ENCODE peak calls at places on chromosomes 13 and 19, in four cellular contexts. S is left lung, F is heart right ventricle, Q is psoas muscle. J is an unnamed sample.

GRCh38 chr13:113152894-113153809 is 5.3 kb upstream of the PROZ start:
- DNase-seq in S (peak), F (peak), Q (peak), J (peak)

GRCh38 chr19:34962945-34963530 is 991 bp downstream of the ZNF792 start:
- DNase-seq in S (no peak), F (no peak), Q (no peak), J (no peak)

GRCh38 chr19:33411621-33412180 is 38.2 kb downstream of the CEBPG start:
- DNase-seq in S (no peak), F (no peak), Q (peak), J (no peak)

GRCh38 chr19:5814123-5814839 is 9.4 kb downstream of the NRTN start:
- DNase-seq in S (no peak), F (no peak), Q (no peak), J (no peak)

GRCh38 chr13:44267966-44268365 is 105.7 kb upstream of the SERP2 start:
- DNase-seq in S (no peak), F (no peak), Q (no peak), J (no peak)

GRCh38 chr13:47184311-47184710 is 287.5 kb upstream of the HTR2A start:
- DNase-seq in S (no peak), F (no peak), Q (no peak), J (no peak)

GRCh38 chr19:1315470-1316166 is 29.9 kb downstream of the EFNA2 start:
- DNase-seq in S (peak), F (peak), Q (peak), J (peak)

GRCh38 chr13:44649118-44649455 is 73.0 kb upstream of the TSC22D1 start:
- DNase-seq in S (no peak), F (no peak), Q (no peak), J (no peak)

GRCh38 chr19:39059302-39059701 is 24.9 kb upstream of the ACP7 start:
- DNase-seq in S (no peak), F (no peak), Q (no peak), J (no peak)

GRCh38 chr13:41696163-41697003 is 239.0 kb downstream of the RGCC start:
- DNase-seq in S (no peak), F (no peak), Q (no peak), J (no peak)

GRCh38 chr13:41561179-41561578 is 103.8 kb downstream of the RGCC start:
- DNase-seq in S (no peak), F (no peak), Q (no peak), J (no peak)

GRCh38 chr13:91904005-91904404 is 505.6 kb downstream of the GPC5 start:
- DNase-seq in S (no peak), F (no peak), Q (no peak), J (no peak)

GRCh38 chr13:76994281-76994680 is 2.4 kb downstream of the CLN5 start:
- DNase-seq in S (no peak), F (no peak), Q (no peak), J (no peak)

GRCh38 chr13:95288899-95289500 is 12.3 kb downstream of the ABCC4 start:
- DNase-seq in S (no peak), F (no peak), Q (no peak), J (no peak)

GRCh38 chr13:90868321-90868920 is 479.1 kb upstream of the MIR17HG start:
- DNase-seq in S (no peak), F (no peak), Q (no peak), J (no peak)

GRCh38 chr13:20667857-20668256 is 35.6 kb upstream of the IL17D start:
- DNase-seq in S (no peak), F (no peak), Q (no peak), J (no peak)

GRCh38 chr19:36032251-36033104 is at the start of gene CLIP3:
- DNase-seq in S (peak), F (peak), Q (peak), J (no peak)

GRCh38 chr19:6744381-6745288 is 5.2 kb downstream of the TRIP10 start:
- DNase-seq in S (peak), F (peak), Q (peak), J (no peak)

GRCh38 chr13:41960195-41960699 is 662 bp downstream of the VWA8 start:
- DNase-seq in S (no peak), F (peak), Q (no peak), J (no peak)

GRCh38 chr13:73228546-73228945 is 169.7 kb downstream of the KLF5 start:
- DNase-seq in S (no peak), F (no peak), Q (no peak), J (no peak)

GRCh38 chr19:49335071-49335783 is at the start of gene CD37:
- DNase-seq in S (peak), F (no peak), Q (no peak), J (peak)

GRCh38 chr13:113110048-113110851 is 4.7 kb downstream of the F7 start:
- DNase-seq in S (peak), F (no peak), Q (no peak), J (peak)

GRCh38 chr19:17026041-17026658 is 460 bp downstream of the CPAMD8 start:
- DNase-seq in S (peak), F (no peak), Q (no peak), J (no peak)

GRCh38 chr13:64529874-64530485 is 2700.2 kb downstream of the PCDH9 start:
- DNase-seq in S (no peak), F (no peak), Q (no peak), J (no peak)

GRCh38 chr13:33349314-33349995 is 63.9 kb upstream of the STARD13 start:
- DNase-seq in S (peak), F (peak), Q (peak), J (no peak)
- H3K27ac ChIP-seq in S (peak), F (peak), Q (peak), J (no peak)

DNA sequence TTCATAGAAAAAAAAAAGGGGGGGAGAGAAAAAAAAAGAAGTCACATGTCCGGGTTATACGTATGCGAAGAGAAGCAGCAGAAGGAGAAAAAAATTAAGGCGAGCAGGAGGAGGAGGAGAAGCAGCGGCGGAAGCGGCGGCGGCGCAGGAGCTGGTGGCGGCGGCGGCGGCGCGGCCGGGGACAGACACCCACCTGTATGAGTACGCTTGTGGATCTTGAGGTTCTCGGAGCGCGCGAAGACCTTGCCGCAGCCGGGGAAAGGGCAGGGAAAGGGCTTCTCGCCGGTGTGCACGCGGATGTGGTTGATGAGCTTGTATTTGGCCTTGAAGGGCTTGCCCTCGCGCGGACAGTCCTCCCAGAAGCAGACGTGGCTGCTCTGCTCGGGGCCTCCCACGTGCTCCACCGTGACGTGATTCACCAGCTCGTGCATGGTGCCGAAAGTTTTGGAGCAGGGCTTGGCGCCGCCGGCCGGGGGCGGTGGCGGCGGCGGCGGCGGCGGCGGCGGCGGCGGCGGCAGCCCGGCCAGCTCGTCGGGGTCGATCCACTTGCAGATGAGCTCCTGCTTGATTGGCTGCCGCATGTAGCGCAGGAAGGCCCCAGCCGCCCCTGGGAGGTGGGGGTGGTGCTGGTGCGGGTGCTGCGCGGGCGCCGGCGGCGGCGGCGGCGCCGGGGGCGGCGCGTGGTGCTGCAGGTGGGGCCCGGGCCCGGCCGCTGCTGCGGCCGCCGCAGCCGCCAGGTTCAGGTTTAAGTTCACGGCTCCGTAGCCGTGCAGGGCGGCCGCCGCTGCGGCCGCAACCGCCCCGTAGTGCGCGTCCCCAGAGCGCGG is 1.4 kb downstream of the ZIC5 start:
- DNase-seq in S (no peak), F (no peak), Q (no peak), J (no peak)
- H3K4me3 ChIP-seq in S (no peak), F (no peak), Q (peak), J (peak)

GRCh38 chr13:99357920-99358319 is 50.7 kb upstream of the GPR183 start:
- DNase-seq in S (no peak), F (no peak), Q (no peak), J (no peak)

GRCh38 chr13:99355267-99356215 is 48.3 kb upstream of the GPR183 start:
- DNase-seq in S (no peak), F (no peak), Q (no peak), J (no peak)

GRCh38 chr13:99357149-99357596 is 50.0 kb upstream of the GPR183 start:
- DNase-seq in S (no peak), F (no peak), Q (no peak), J (no peak)

GRCh38 chr13:99354371-99354951 is 47.3 kb upstream of the GPR183 start:
- DNase-seq in S (no peak), F (no peak), Q (no peak), J (no peak)

GRCh38 chr13:99356216-99357089 is 49.3 kb upstream of the GPR183 start:
- DNase-seq in S (no peak), F (peak), Q (no peak), J (peak)
- H3K27ac ChIP-seq in S (peak), F (peak), Q (peak), J (peak)

DNA sequence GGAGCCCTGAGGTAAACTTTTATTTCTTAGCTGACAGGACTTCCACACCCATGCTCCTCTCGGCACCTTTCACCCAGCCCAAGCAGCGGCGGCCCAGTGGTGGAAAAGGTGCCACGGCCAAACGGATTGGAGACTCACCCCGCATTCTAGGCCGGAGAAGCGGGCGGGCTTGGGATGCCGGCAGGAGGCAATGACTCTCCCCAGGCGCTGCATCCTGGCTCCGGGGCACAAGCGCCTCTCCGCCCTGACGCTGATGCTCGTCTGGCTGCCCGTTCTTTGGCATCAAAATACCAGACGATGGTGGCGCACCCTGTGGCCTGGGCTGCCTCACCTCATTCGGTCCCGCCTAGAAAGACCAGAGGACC is 6.7 kb upstream of the ZNF606 start:
- DNase-seq in S (peak), F (no peak), Q (no peak), J (no peak)
- H3K4me3 ChIP-seq in S (peak), F (peak), Q (peak), J (no peak)

DNA sequence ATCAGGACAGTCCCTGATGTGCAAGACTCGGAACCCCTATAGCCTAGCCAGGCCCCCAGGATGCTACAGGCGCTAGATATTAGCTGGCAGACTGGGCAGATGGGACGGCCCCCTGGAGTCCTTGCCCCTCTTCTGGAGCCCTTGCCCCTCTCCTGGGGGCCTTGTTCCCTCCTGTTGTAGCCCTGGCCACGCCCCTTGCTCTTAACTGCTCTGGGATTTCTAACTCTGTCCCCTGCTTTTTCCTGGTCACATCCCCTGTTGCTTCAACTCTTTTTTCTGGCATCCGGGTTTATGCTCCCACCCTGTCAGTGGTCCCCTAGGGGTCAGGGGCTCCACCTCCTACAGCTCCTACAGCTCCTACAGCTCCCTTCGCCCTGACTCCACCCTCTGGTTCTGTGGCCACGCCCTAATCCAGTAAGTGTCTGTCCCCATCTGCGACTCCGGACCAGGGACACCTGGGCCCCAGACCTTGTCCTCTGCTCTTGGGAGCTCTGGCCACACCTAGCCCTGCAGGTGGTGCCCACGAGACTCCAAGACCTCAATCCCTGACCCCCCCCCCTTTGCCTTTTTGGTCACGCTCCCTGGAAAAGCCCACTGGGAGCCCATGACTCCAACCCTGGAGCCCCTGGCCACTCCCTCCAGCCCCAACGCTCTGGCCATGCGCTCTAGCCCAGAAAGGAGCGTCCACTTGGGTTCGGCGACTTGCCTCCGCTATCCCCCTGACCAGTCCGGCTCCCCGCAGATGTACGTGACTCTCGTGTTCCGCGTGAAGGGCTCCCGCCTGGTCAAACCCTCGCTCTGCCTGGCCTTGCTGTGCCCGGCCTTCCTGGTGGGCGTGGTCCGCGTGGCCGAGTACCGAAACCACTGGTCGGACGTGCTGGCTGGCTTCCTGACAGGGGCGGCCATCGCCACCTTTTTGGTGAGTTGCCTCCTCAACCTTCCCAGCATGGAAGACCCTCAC is 6.8 kb downstream of the PLPPR2 start:
- DNase-seq in S (no peak), F (no peak), Q (no peak), J (no peak)
- H3K27ac ChIP-seq in S (no peak), F (no peak), Q (no peak), J (no peak)

J was measured in CD8-positive, alpha-beta memory T cell.